ENCODE peak calls at places on chromosomes 11 and 22, in six cellular contexts. B is psoas muscle, M is astrocyte, I is fibroblast of lung, P is HFFc6, J is GM23338. F is an unnamed sample.

GRCh38 chr22:38257650-38258246 is 15.1 kb downstream of the TMEM184B start:
- DNase-seq in I (no peak), P (no peak), J (peak; percentile 45), M (no peak), B (no peak), F (no peak)

GRCh38 chr11:47720651-47721050 is 5.5 kb upstream of the AGBL2 start:
- DNase-seq in I (no peak), P (no peak), B (no peak), J (no peak), M (no peak), F (no peak)

GRCh38 chr11:114619659-114620173 is 24.1 kb upstream of the NXPE4 start:
- DNase-seq in I (no peak), P (no peak), J (no peak), M (no peak), B (no peak), F (no peak)

GRCh38 chr11:83933008-83933407 is 646.8 kb upstream of the CCDC90B start:
- DNase-seq in M (no peak), I (no peak), J (no peak), B (no peak), P (no peak), F (no peak)

GRCh38 chr11:7020183-7020917 is at the start of the genes NLRP14 and ZNF214:
- DNase-seq in P (peak; percentile 85), I (peak; percentile 93), J (peak; percentile 98), M (peak; percentile 85), B (peak; percentile 92), F (peak; percentile 78)

GRCh38 chr11:110356769-110357671 is 60.6 kb upstream of the RDX start:
- DNase-seq in J (no peak), M (peak; percentile 44), I (peak; percentile 16), P (peak; percentile 41), B (no peak), F (no peak)

GRCh38 chr11:131674051-131674755 is 303.8 kb downstream of the NTM start:
- DNase-seq in J (peak; percentile 80), P (peak; percentile 84), I (peak; percentile 75), B (peak; percentile 80), M (peak; percentile 88), F (peak; percentile 43)

GRCh38 chr11:68840661-68841653 is 759 bp downstream of the CPT1A start:
- DNase-seq in P (no peak), M (no peak), B (peak; percentile 78), I (peak; percentile 77), J (peak; percentile 73), F (no peak)

GRCh38 chr11:128777369-128778011 is 83.6 kb downstream of the FLI1 start:
- DNase-seq in J (peak; percentile 75), I (no peak), M (no peak), P (no peak), B (no peak), F (no peak)

GRCh38 chr11:16853859-16854258 is 115.4 kb downstream of the C11orf58 start:
- DNase-seq in J (no peak), M (no peak), I (no peak), B (no peak), P (no peak), F (no peak)

GRCh38 chr22:23622634-23623033 is 9.5 kb downstream of the DRICH1 start:
- DNase-seq in B (no peak), J (no peak), M (no peak), I (no peak), P (no peak), F (no peak)

GRCh38 chr11:74443071-74443864 is 24.1 kb downstream of the KCNE3 start:
- DNase-seq in I (no peak), B (no peak), M (peak; percentile 25), P (no peak), J (peak; percentile 44), F (no peak)
- TF ChIP-seq CTCF in I (no peak), B (peak; percentile 22), M (no peak), P (no peak), J (no peak), F (peak; percentile 9)

GRCh38 chr11:42407379-42407778 is 904.4 kb upstream of the API5 start:
- DNase-seq in I (no peak), J (peak; percentile 97), B (no peak), M (no peak), P (peak; percentile 3), F (no peak)
- TF ChIP-seq CTCF in I (no peak), J (peak; percentile 78), B (no peak), M (peak; percentile 4), P (peak; percentile 53), F (no peak)

GRCh38 chr22:30318773-30319419 is 7.8 kb downstream of the TBC1D10A start:
- DNase-seq in P (no peak), M (peak; percentile 27), J (peak; percentile 27), B (no peak), I (no peak), F (no peak)
- TF ChIP-seq CTCF in P (no peak), M (no peak), J (no peak), B (no peak), I (no peak), F (no peak)

GRCh38 chr11:10181811-10182210 is 112.2 kb downstream of the SBF2 start:
- DNase-seq in B (no peak), M (peak; percentile 39), P (peak; percentile 66), I (peak; percentile 75), J (peak; percentile 43), F (peak; percentile 21)
- TF ChIP-seq CTCF in B (no peak), M (peak; percentile 24), P (peak; percentile 76), I (peak; percentile 24), J (peak; percentile 52), F (peak; percentile 3)

GRCh38 chr11:102279641-102280170 is 37.6 kb upstream of the BIRC3 start:
- DNase-seq in J (peak; percentile 38), P (peak; percentile 8), M (peak; percentile 56), I (peak; percentile 89), B (no peak), F (peak; percentile 65)
- TF ChIP-seq CTCF in J (no peak), P (peak; percentile 26), M (peak; percentile 21), I (peak; percentile 66), B (no peak), F (peak; percentile 27)

F was measured in HFF-Myc.